ENCODE peak calls at places on chromosome 7, in ten cellular contexts. F is nephron progenitor cell; I is Right ventricle myocardium inferior; R is stimulated activated CD8-positive, alpha-beta memory T cell treated with anti-CD3 and anti-CD28 coated beads, Interleukin-2, amount 100 ng/mL, for 1 hour; U is CD8-positive, alpha-beta T cell; Z is substantia nigra; L is activated CD4-positive, alpha-beta T cell treated with anti-CD3 and anti-CD28 coated beads, Interleukin-2, amount 10 ng/mL, durations not matched to agents 7 days and 5 days; M is HTR-8/SVneo; N is fibroblast of pulmonary artery; X is tibial artery. S is an unnamed sample.

GRCh38 chr7:72785166-72785955 is 42.6 kb downstream of the TYW1B start:
- DNase-seq in X (no peak), L (no peak), R (no peak), F (no peak), Z (no peak), M (no peak), I (no peak), U (no peak), N (no peak), S (no peak)

GRCh38 chr7:102119213-102119651 is 167.4 kb upstream of the SH2B2 start:
- DNase-seq in L (no peak), U (no peak), N (peak; percentile 72), M (no peak), Z (peak; percentile 28), X (no peak), F (no peak), R (no peak), I (no peak), S (no peak)

GRCh38 chr7:135976312-135977019 is 693 bp downstream of the MTPN start:
- DNase-seq in N (no peak), M (peak; percentile 13), I (peak; percentile 42), L (peak; percentile 55), U (no peak), F (no peak), X (no peak), Z (no peak), R (no peak), S (peak; percentile 27)

GRCh38 chr7:144728556-144728955 is 107.3 kb downstream of the TPK1 start:
- DNase-seq in M (no peak), F (no peak), I (no peak), L (no peak), X (no peak), Z (no peak), U (no peak), N (peak; percentile 14), R (no peak), S (no peak)

GRCh38 chr7:41097501-41097900 is 605.4 kb downstream of the INHBA start:
- DNase-seq in I (no peak), N (no peak), M (no peak), X (no peak), R (no peak), F (no peak), U (no peak), Z (no peak), L (no peak), S (no peak)

GRCh38 chr7:116802144-116802747 is 60.1 kb upstream of the CAPZA2 start:
- DNase-seq in X (no peak), L (no peak), N (peak; percentile 25), F (no peak), R (no peak), U (no peak), M (no peak), I (no peak), Z (no peak), S (peak; percentile 26)

GRCh38 chr7:68529221-68529620 is 1069.1 kb upstream of the AUTS2 start:
- DNase-seq in Z (no peak), M (no peak), F (no peak), U (no peak), N (peak; percentile 1), I (no peak), R (no peak), X (no peak), L (no peak), S (no peak)

GRCh38 chr7:110889363-110889762 is 201.6 kb upstream of the LRRN3 start:
- DNase-seq in R (no peak), X (no peak), M (no peak), N (no peak), F (peak; percentile 1), L (no peak), Z (no peak), I (no peak), U (no peak), S (no peak)

GRCh38 chr7:138429577-138430250 is 30.3 kb upstream of the TRIM24 start:
- DNase-seq in Z (no peak), F (no peak), R (no peak), I (no peak), U (no peak), M (no peak), L (no peak), N (no peak), X (no peak), S (peak; percentile 28)

GRCh38 chr7:90607196-90607595 is 11.1 kb downstream of the CDK14 start:
- DNase-seq in M (no peak), L (no peak), Z (no peak), U (no peak), R (no peak), F (no peak), X (no peak), N (no peak), I (no peak), S (peak; percentile 75)

GRCh38 chr7:90759752-90760151 is 163.6 kb downstream of the CDK14 start:
- DNase-seq in I (no peak), X (no peak), Z (no peak), M (no peak), N (no peak), F (no peak), L (no peak), U (no peak), R (no peak), S (no peak)

GRCh38 chr7:142375710-142376313 is 118.0 kb upstream of the PRSS58 start:
- DNase-seq in Z (no peak), I (no peak), R (no peak), N (no peak), L (no peak), M (no peak), X (no peak), U (no peak), F (peak; percentile 40), S (peak; percentile 58)

GRCh38 chr7:80816806-80817205 is 102.0 kb downstream of the SEMA3C start:
- DNase-seq in L (no peak), I (no peak), Z (no peak), N (no peak), X (no peak), R (no peak), U (no peak), M (no peak), F (no peak), S (no peak)

GRCh38 chr7:112853429-112853828 is 63.2 kb upstream of the TMEM168 start:
- DNase-seq in Z (no peak), X (no peak), I (no peak), L (no peak), N (no peak), U (no peak), R (no peak), F (no peak), M (no peak), S (no peak)

GRCh38 chr7:157551325-157552070 is 214.7 kb downstream of the DNAJB6 start:
- DNase-seq in R (no peak), F (no peak), N (no peak), X (peak; percentile 2), I (no peak), Z (no peak), L (no peak), M (no peak), U (no peak), S (no peak)

GRCh38 chr7:97842006-97842405 is 30.2 kb downstream of the ASNS start:
- DNase-seq in M (no peak), F (no peak), I (no peak), L (no peak), N (no peak), U (no peak), X (no peak), R (no peak), Z (no peak), S (no peak)

GRCh38 chr7:107394831-107395230 is 75.0 kb upstream of the GPR22 start:
- DNase-seq in X (no peak), L (no peak), F (no peak), R (no peak), I (no peak), Z (no peak), N (peak; percentile 54), U (no peak), M (no peak), S (no peak)

GRCh38 chr7:36623247-36623646 is 101.0 kb downstream of the AOAH start:
- DNase-seq in I (no peak), R (no peak), L (no peak), X (no peak), Z (no peak), M (no peak), U (no peak), F (no peak), N (no peak), S (no peak)

GRCh38 chr7:151088856-151089699 is 2.8 kb downstream of the AGAP3 start:
- DNase-seq in F (peak; percentile 59), U (no peak), R (no peak), L (no peak), X (peak; percentile 88), I (peak; percentile 88), N (peak; percentile 62), M (no peak), Z (no peak), S (no peak)

GRCh38 chr7:29254663-29255062 is 60.1 kb downstream of the CHN2 start:
- DNase-seq in L (no peak), M (no peak), Z (no peak), I (peak; percentile 53), X (no peak), U (no peak), N (no peak), F (no peak), R (no peak), S (no peak)

GRCh38 chr7:5477723-5478531 is 54.3 kb upstream of the TNRC18 start:
- DNase-seq in L (no peak), U (no peak), X (no peak), R (no peak), I (no peak), Z (no peak), N (no peak), F (peak; percentile 61), M (no peak), S (no peak)

GRCh38 chr7:12831024-12831423 is 143.6 kb downstream of the ARL4A start:
- DNase-seq in L (no peak), U (no peak), F (no peak), N (no peak), X (no peak), R (no peak), Z (no peak), I (no peak), M (no peak), S (no peak)

GRCh38 chr7:76089865-76090495 is 42.1 kb downstream of the MDH2 start:
- DNase-seq in N (no peak), I (no peak), M (no peak), Z (no peak), U (no peak), X (no peak), F (no peak), L (no peak), R (no peak), S (no peak)

S was measured in LoVo.